ENCODE peak calls at places on chromosomes 3 and 15, in five cellular contexts. One of them, this sample, is unnamed. For H3K4me1, the result is how much of the 10 kb centered on the place peaks cover.

GRCh38 chr15:90911906-90912769 is 9.0 kb downstream of the MAN2A2 start:
- DNase-seq in BE2C: no peak
- DNase-seq in GM23338: no peak
- DNase-seq in IMR-90: no peak
- DNase-seq in psoas muscle: peak
- DNase-seq in this sample: no peak

GRCh38 chr3:156400735-156401134 is 154.2 kb downstream of the SSR3 start:
- DNase-seq in BE2C: no peak
- DNase-seq in GM23338: no peak
- DNase-seq in IMR-90: no peak
- DNase-seq in psoas muscle: no peak
- DNase-seq in this sample: no peak

GRCh38 chr15:91816942-91817341 is 36.6 kb upstream of the SLCO3A1 start:
- DNase-seq in BE2C: no peak
- DNase-seq in GM23338: no peak
- DNase-seq in IMR-90: no peak
- DNase-seq in psoas muscle: no peak
- DNase-seq in this sample: peak

GRCh38 chr3:59496250-59496649 is 446.4 kb upstream of the CFAP20DC start:
- DNase-seq in BE2C: no peak
- DNase-seq in GM23338: no peak
- DNase-seq in IMR-90: no peak
- DNase-seq in psoas muscle: no peak
- DNase-seq in this sample: no peak

GRCh38 chr15:92884459-92884812 is 15.7 kb upstream of the CHD2 start:
- DNase-seq in BE2C: no peak
- DNase-seq in GM23338: no peak
- DNase-seq in IMR-90: no peak
- DNase-seq in psoas muscle: no peak
- DNase-seq in this sample: no peak

GRCh38 chr15:101371519-101371918 is 76.5 kb upstream of the SNRPA1 start:
- DNase-seq in BE2C: no peak
- DNase-seq in GM23338: no peak
- DNase-seq in IMR-90: no peak
- DNase-seq in psoas muscle: peak
- DNase-seq in this sample: no peak

GRCh38 chr15:62108411-62108810 is 41.6 kb downstream of the C2CD4A start:
- DNase-seq in BE2C: no peak
- DNase-seq in GM23338: no peak
- DNase-seq in IMR-90: no peak
- DNase-seq in psoas muscle: no peak
- DNase-seq in this sample: no peak

GRCh38 chr15:86961669-86962068 is 882.0 kb downstream of the AGBL1 start:
- DNase-seq in BE2C: no peak
- DNase-seq in GM23338: peak
- DNase-seq in IMR-90: no peak
- DNase-seq in psoas muscle: no peak
- DNase-seq in this sample: no peak

GRCh38 chr3:13890377-13891016 is 10.6 kb upstream of the WNT7A start:
- DNase-seq in BE2C: no peak
- DNase-seq in GM23338: no peak
- DNase-seq in IMR-90: no peak
- DNase-seq in psoas muscle: no peak
- DNase-seq in this sample: peak

GRCh38 chr3:41304603-41305002 is 105.3 kb downstream of the CTNNB1 start:
- DNase-seq in BE2C: peak
- DNase-seq in GM23338: no peak
- DNase-seq in IMR-90: peak
- DNase-seq in psoas muscle: no peak
- DNase-seq in this sample: no peak

GRCh38 chr15:101503296-101503599 is 13.7 kb upstream of the PCSK6 start:
- DNase-seq in BE2C: no peak
- DNase-seq in GM23338: no peak
- DNase-seq in IMR-90: no peak
- DNase-seq in psoas muscle: no peak
- DNase-seq in this sample: no peak

GRCh38 chr3:186383026-186383993 is 21.3 kb upstream of the DGKG start:
- DNase-seq in BE2C: no peak
- DNase-seq in GM23338: no peak
- DNase-seq in IMR-90: no peak
- DNase-seq in psoas muscle: no peak
- DNase-seq in this sample: no peak

GRCh38 chr3:38382506-38383080 is 36.0 kb downstream of the XYLB start:
- DNase-seq in BE2C: no peak
- DNase-seq in GM23338: no peak
- DNase-seq in IMR-90: no peak
- DNase-seq in psoas muscle: no peak
- DNase-seq in this sample: no peak

GRCh38 chr3:110995461-110996226 is 76.0 kb upstream of the NECTIN3 start:
- DNase-seq in BE2C: no peak
- DNase-seq in GM23338: no peak
- DNase-seq in IMR-90: peak
- DNase-seq in psoas muscle: no peak
- DNase-seq in this sample: peak

GRCh38 chr15:58981808-58982475 is 5.5 kb upstream of the RNF111 start:
- DNase-seq in BE2C: no peak
- DNase-seq in GM23338: no peak
- DNase-seq in IMR-90: no peak
- DNase-seq in psoas muscle: no peak
- DNase-seq in this sample: no peak

GRCh38 chr15:40358492-40359353 is 704 bp downstream of the DISP2 start:
- DNase-seq in BE2C: peak
- DNase-seq in GM23338: peak
- DNase-seq in IMR-90: no peak
- DNase-seq in psoas muscle: peak
- DNase-seq in this sample: no peak

GRCh38 chr15:83930813-83931212 is 276.9 kb downstream of the ADAMTSL3 start:
- DNase-seq in BE2C: no peak
- DNase-seq in GM23338: no peak
- DNase-seq in IMR-90: no peak
- DNase-seq in psoas muscle: no peak
- DNase-seq in this sample: peak

GRCh38 chr3:58350627-58351013 is 17.9 kb downstream of the PXK start:
- DNase-seq in BE2C: no peak
- DNase-seq in GM23338: no peak
- DNase-seq in IMR-90: peak
- DNase-seq in psoas muscle: no peak
- DNase-seq in this sample: no peak

GRCh38 chr15:72835289-72835890 is 51.8 kb upstream of the ADPGK start:
- DNase-seq in BE2C: no peak
- DNase-seq in GM23338: peak
- DNase-seq in IMR-90: no peak
- DNase-seq in psoas muscle: no peak
- DNase-seq in this sample: no peak

GRCh38 chr3:193544289-193544688 is 10.4 kb downstream of the ATP13A4 start:
- DNase-seq in BE2C: no peak
- DNase-seq in GM23338: no peak
- DNase-seq in IMR-90: no peak
- DNase-seq in psoas muscle: no peak
- DNase-seq in this sample: no peak

GRCh38 chr3:62954579-62954978 is 79.4 kb upstream of the CADPS start:
- DNase-seq in BE2C: no peak
- DNase-seq in GM23338: no peak
- DNase-seq in IMR-90: no peak
- DNase-seq in psoas muscle: no peak
- DNase-seq in this sample: no peak

GRCh38 chr3:13564751-13565560 is 16.0 kb downstream of the FBLN2 start:
- DNase-seq in BE2C: no peak
- DNase-seq in GM23338: no peak
- DNase-seq in IMR-90: no peak
- DNase-seq in psoas muscle: peak
- DNase-seq in this sample: no peak

GRCh38 chr3:185400340-185400667 is 37.4 kb downstream of the MAP3K13 start:
- DNase-seq in BE2C: no peak
- DNase-seq in GM23338: no peak
- DNase-seq in IMR-90: peak
- DNase-seq in psoas muscle: no peak
- DNase-seq in this sample: peak

GRCh38 chr3:187718802-187719201 is 16.4 kb upstream of the RTP2 start:
- DNase-seq in BE2C: no peak
- DNase-seq in GM23338: no peak
- DNase-seq in IMR-90: no peak
- DNase-seq in psoas muscle: no peak
- DNase-seq in this sample: no peak

GRCh38 chr15:22961661-22962221 is 18.4 kb downstream of the CYFIP1 start:
- DNase-seq in BE2C: no peak
- DNase-seq in GM23338: no peak
- DNase-seq in IMR-90: peak
- DNase-seq in psoas muscle: no peak
- DNase-seq in this sample: no peak

GRCh38 chr15:66004618-66005262 is 135.4 kb downstream of the RAB11A start:
- DNase-seq in BE2C: no peak
- DNase-seq in GM23338: peak
- DNase-seq in IMR-90: peak
- DNase-seq in psoas muscle: no peak
- DNase-seq in this sample: no peak

GRCh38 chr3:72523409-72524172 is 324.7 kb downstream of the SHQ1 start:
- DNase-seq in BE2C: no peak
- DNase-seq in GM23338: no peak
- DNase-seq in IMR-90: no peak
- DNase-seq in psoas muscle: no peak
- DNase-seq in this sample: no peak

GRCh38 chr3:107521466-107522059 is 1.2 kb upstream of the BBX start:
- DNase-seq in BE2C: no peak
- DNase-seq in GM23338: no peak
- DNase-seq in IMR-90: no peak
- DNase-seq in psoas muscle: no peak
- DNase-seq in this sample: no peak

GRCh38 chr3:160980740-160981139 is 124.4 kb downstream of the B3GALNT1 start:
- DNase-seq in BE2C: no peak
- DNase-seq in GM23338: no peak
- DNase-seq in IMR-90: no peak
- DNase-seq in psoas muscle: no peak
- DNase-seq in this sample: no peak

GRCh38 chr3:102577390-102577789 is 142.6 kb downstream of the ZPLD1 start:
- DNase-seq in BE2C: no peak
- DNase-seq in GM23338: no peak
- DNase-seq in IMR-90: no peak
- DNase-seq in psoas muscle: no peak
- DNase-seq in this sample: no peak

GRCh38 chr3:43894176-43895049 is 203.7 kb downstream of the ABHD5 start:
- DNase-seq in BE2C: peak
- DNase-seq in GM23338: peak
- DNase-seq in IMR-90: peak
- DNase-seq in psoas muscle: peak
- DNase-seq in this sample: no peak

DNA sequence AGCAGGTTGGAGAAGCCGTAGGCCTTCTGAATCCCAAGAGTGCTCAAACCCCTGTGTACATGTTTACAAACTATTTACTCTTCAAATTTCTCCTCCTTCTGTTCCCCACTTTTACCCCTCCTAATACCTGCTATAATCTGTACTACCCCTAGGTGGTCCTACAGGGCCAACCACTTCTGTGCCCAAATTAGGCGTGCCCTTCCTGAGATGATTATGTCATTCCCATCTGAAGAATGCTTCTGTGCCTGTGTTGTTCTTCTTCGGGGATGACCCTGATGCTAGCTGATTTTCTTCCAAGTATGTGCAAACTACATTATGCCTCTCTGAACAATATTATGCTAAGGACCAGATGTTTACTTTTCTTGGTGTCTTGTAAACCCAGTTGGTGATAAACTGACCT is 20.5 kb downstream of the RBP2 start:
- DNase-seq in BE2C: no peak
- DNase-seq in GM23338: peak
- DNase-seq in IMR-90: no peak
- DNase-seq in psoas muscle: no peak
- DNase-seq in this sample: no peak
- TF ChIP-seq CTCF in BE2C: peak
- TF ChIP-seq CTCF in GM23338: peak
- TF ChIP-seq CTCF in IMR-90: no peak
- TF ChIP-seq CTCF in psoas muscle: no peak
- TF ChIP-seq CTCF in this sample: peak

DNA sequence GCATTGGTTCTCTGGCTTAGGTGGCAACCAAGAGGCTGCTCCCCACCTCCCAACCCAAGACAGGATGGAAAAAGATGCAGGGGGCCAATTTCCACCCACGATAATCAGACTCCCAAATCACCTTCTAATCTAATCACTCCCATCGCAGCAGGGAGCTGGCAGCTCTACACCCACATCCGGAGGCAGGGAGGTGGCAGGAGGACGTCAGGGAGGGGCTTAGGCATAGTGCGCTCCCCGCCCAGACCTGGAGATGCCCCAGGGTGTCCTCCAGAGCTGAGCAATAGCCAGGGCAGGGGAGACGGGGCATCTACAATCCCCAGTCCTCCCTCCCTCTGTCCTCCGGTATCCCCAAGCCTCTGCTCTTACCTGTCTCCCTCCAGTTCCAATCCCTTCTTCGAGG is 70.5 kb upstream of the SEC13 start:
- DNase-seq in BE2C: no peak
- DNase-seq in GM23338: no peak
- DNase-seq in IMR-90: no peak
- DNase-seq in psoas muscle: peak
- DNase-seq in this sample: no peak
- H3K4me1 ChIP-seq in BE2C: under half
- H3K4me1 ChIP-seq in GM23338: under half
- H3K4me1 ChIP-seq in IMR-90: under half
- H3K4me1 ChIP-seq in psoas muscle: under half
- H3K4me1 ChIP-seq in this sample: under half

GRCh38 chr3:81995334-81995733 is 233.9 kb upstream of the GBE1 start:
- DNase-seq in BE2C: no peak
- DNase-seq in GM23338: peak
- DNase-seq in IMR-90: no peak
- DNase-seq in psoas muscle: no peak
- DNase-seq in this sample: peak
- TF ChIP-seq CTCF in BE2C: peak
- TF ChIP-seq CTCF in GM23338: peak
- TF ChIP-seq CTCF in IMR-90: no peak
- TF ChIP-seq CTCF in psoas muscle: no peak
- TF ChIP-seq CTCF in this sample: peak

DNA sequence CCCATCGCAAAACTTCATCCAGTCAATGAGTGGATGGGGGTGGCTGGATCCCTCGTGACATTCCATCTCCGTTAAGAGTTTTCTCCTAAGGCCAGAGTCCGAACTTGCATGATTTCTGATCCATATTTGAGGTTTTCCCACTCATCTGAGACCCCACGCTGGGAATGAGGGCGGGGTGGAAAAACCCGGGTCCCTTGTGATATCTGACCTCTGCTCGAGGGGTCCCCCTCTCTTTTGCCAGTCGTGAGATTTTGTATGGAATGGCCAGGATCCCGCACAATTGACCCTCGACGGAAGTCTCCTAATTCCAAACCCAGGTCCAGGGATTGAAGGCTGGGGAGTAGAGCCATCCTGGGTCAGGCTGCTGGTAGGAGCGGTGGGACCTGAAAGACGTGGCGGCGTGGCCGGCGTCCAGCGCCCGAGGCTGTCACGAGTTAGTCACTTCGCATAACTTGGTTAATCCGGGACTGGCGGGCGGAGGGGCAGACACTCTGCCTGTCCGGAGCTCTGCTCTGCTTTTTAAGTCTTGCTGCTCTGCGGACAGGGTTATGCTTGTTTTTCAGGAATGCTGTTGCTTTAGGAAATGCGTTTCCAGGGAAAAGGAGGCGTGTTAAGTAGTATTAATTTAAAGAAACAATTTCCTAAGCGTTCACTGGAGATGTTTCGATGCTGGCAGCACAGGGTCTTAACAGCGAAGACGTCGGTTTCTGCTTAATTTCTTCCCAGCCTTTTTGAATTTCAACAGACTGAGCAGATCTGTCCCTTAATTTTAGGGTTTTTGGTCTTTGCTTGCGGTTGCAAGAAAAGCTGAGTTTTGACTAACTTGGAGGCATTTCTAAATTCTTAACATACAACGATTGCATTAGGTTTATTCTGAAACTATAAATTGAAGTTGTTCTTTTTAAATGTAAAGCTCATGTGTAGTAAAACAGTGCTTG is 69.7 kb upstream of the LRRFIP2 start:
- DNase-seq in BE2C: peak
- DNase-seq in GM23338: peak
- DNase-seq in IMR-90: peak
- DNase-seq in psoas muscle: peak
- DNase-seq in this sample: peak
- H3K4me1 ChIP-seq in BE2C: under half
- H3K4me1 ChIP-seq in GM23338: under half
- H3K4me1 ChIP-seq in IMR-90: under half
- H3K4me1 ChIP-seq in psoas muscle: half or more
- H3K4me1 ChIP-seq in this sample: under half

This sample was measured in foreskin keratinocyte.